ENCODE peak calls at places on chromosomes 2 and 18, in five cellular contexts. B, S, Q, G and R are unnamed samples.

GRCh38 chr2:188573453-188573852 is 281.8 kb downstream of the GULP1 start:
- DNase-seq in G (no peak), S (no peak), Q (no peak), B (no peak), R (no peak)

GRCh38 chr2:174341301-174341994 is 6.7 kb downstream of the SP9 start:
- DNase-seq in B (peak; percentile 92), S (peak; percentile 97), Q (peak; percentile 58), G (peak; percentile 67), R (peak; percentile 30)

GRCh38 chr2:239302083-239302807 is 98.6 kb downstream of the HDAC4 start:
- DNase-seq in S (no peak), B (no peak), Q (no peak), G (no peak), R (no peak)

GRCh38 chr2:12173271-12173942 is 427.0 kb downstream of the LPIN1 start:
- DNase-seq in B (no peak), Q (no peak), S (no peak), G (no peak), R (no peak)

GRCh38 chr18:78696698-78697435 is 282.8 kb upstream of the SALL3 start:
- DNase-seq in Q (no peak), G (no peak), B (no peak), S (no peak), R (no peak)

GRCh38 chr2:104863229-104863584 is 9.3 kb downstream of the POU3F3 start:
- DNase-seq in B (no peak), Q (no peak), S (no peak), G (no peak), R (no peak)

GRCh38 chr2:120367649-120368048 is 21.7 kb downstream of the INHBB start:
- DNase-seq in Q (no peak), B (no peak), S (no peak), G (no peak), R (no peak)

GRCh38 chr18:77063256-77063655 is 69.3 kb downstream of the MBP start:
- DNase-seq in Q (no peak), S (no peak), B (no peak), G (no peak), R (peak; percentile 69)

GRCh38 chr2:238591732-238592131 is 165.0 kb downstream of the ASB1 start:
- DNase-seq in B (no peak), Q (no peak), G (no peak), S (no peak), R (no peak)

GRCh38 chr2:643334-643733 is 33.9 kb downstream of the TMEM18 start:
- DNase-seq in G (no peak), S (peak; percentile 34), Q (no peak), B (no peak), R (no peak)

GRCh38 chr2:205706769-205707375 is 24.6 kb downstream of the NRP2 start:
- DNase-seq in Q (no peak), B (no peak), S (no peak), G (no peak), R (peak; percentile 84)

GRCh38 chr2:167333245-167333644 is 445.0 kb downstream of the XIRP2 start:
- DNase-seq in S (no peak), B (no peak), G (no peak), Q (no peak), R (no peak)

GRCh38 chr2:167336213-167336612 is 447.9 kb downstream of the XIRP2 start:
- DNase-seq in Q (no peak), S (no peak), B (no peak), G (no peak), R (no peak)

GRCh38 chr2:167332358-167332757 is 444.1 kb downstream of the XIRP2 start:
- DNase-seq in G (no peak), B (no peak), Q (no peak), S (no peak), R (no peak)

GRCh38 chr2:167334343-167334742 is 446.1 kb downstream of the XIRP2 start:
- DNase-seq in S (no peak), Q (no peak), G (no peak), B (no peak), R (no peak)

DNA sequence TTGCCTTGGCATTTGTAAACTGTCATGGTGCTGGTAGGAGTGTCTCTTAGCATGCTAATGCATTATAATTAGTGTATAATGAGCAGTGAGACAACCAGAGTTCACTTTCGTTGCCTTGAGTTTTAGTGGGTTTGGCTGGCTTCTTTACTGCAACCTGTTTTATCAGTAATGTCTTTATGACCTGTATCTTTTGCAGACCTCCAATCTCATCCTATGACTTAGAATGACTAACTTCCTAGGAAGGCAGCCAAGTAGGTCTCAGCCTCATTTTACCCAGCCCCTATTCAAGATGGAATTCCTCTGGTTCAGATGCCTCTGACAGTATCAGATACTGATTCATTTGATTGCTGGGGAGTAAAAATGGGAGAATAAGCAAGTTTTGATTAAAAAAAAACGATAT is 447.3 kb downstream of the XIRP2 start:
- DNase-seq in S (no peak), G (no peak), Q (no peak), B (no peak), R (no peak)
- TF ChIP-seq ATF3 in S (no peak), G (no peak), Q (no peak), B (no peak), R (no peak)

GRCh38 chr2:161971532-161971931 is 102.5 kb downstream of the DPP4 start:
- DNase-seq in S (no peak), G (no peak), B (no peak), Q (no peak), R (no peak)

GRCh38 chr2:161964070-161964645 is 109.9 kb downstream of the DPP4 start:
- DNase-seq in S (no peak), G (no peak), Q (no peak), B (no peak), R (no peak)

GRCh38 chr2:161961046-161961445 is 113.0 kb downstream of the DPP4 start:
- DNase-seq in G (no peak), S (no peak), B (no peak), Q (no peak), R (no peak)

GRCh38 chr2:161965994-161966393 is 108.0 kb downstream of the DPP4 start:
- DNase-seq in S (no peak), B (no peak), G (no peak), Q (no peak), R (no peak)
- TF ChIP-seq ATF3 in S (no peak), B (no peak), G (no peak), Q (no peak), R (no peak)

DNA sequence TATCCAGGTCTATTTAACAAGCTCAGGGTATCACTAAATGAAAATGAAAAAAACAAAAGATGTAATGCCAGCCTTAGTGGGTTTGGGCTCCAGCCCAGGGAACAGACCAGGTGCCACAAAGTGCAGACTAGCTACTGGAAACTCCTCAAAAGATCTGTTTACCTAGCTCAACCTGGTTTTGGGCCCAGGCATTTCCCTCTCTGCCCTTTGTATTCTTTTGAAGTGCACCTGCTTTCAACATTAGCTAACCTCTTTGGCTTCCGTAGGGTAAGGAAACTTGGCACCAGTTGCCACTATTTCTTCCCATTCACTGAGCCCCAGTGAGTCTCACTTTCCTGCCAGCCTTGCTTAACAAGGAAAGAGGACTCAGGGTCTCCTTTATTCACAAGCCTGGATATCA is 123.6 kb upstream of the CDCA7 start:
- DNase-seq in G (peak; percentile 24), B (no peak), Q (no peak), S (no peak), R (no peak)
- TF ChIP-seq ATF3 in G (no peak), B (no peak), Q (no peak), S (no peak), R (no peak)

GRCh38 chr2:15391771-15392170 is 169.4 kb downstream of the NBAS start:
- DNase-seq in G (no peak), B (no peak), Q (no peak), S (no peak), R (no peak)
- TF ChIP-seq ATF3 in G (no peak), B (no peak), Q (no peak), S (no peak), R (no peak)

GRCh38 chr2:236608710-236609109 is 39.1 kb downstream of the ACKR3 start:
- DNase-seq in S (no peak), Q (no peak), G (no peak), B (no peak), R (no peak)

GRCh38 chr2:236608308-236608564 is 38.6 kb downstream of the ACKR3 start:
- DNase-seq in B (no peak), G (no peak), S (no peak), Q (no peak), R (no peak)

GRCh38 chr2:236606023-236606422 is 36.4 kb downstream of the ACKR3 start:
- DNase-seq in Q (no peak), B (no peak), G (no peak), S (no peak), R (no peak)

GRCh38 chr2:236604971-236605734 is 35.5 kb downstream of the ACKR3 start:
- DNase-seq in Q (no peak), B (no peak), G (no peak), S (no peak), R (no peak)

GRCh38 chr2:236607471-236608307 is 38.1 kb downstream of the ACKR3 start:
- DNase-seq in G (no peak), S (no peak), B (no peak), Q (no peak), R (no peak)
- TF ChIP-seq ATF3 in G (no peak), S (no peak), B (no peak), Q (no peak), R (no peak)

GRCh38 chr2:160426604-160427003 is 67.0 kb downstream of the RBMS1 start:
- DNase-seq in S (no peak), G (no peak), B (no peak), Q (no peak), R (no peak)
- TF ChIP-seq ATF3 in S (no peak), G (no peak), B (no peak), Q (no peak), R (no peak)

GRCh38 chr18:59718108-59719057 is 21.2 kb upstream of the CCBE1 start:
- DNase-seq in Q (no peak), B (no peak), G (no peak), S (no peak), R (no peak)
- TF ChIP-seq ATF3 in Q (no peak), B (no peak), G (no peak), S (no peak), R (no peak)

DNA sequence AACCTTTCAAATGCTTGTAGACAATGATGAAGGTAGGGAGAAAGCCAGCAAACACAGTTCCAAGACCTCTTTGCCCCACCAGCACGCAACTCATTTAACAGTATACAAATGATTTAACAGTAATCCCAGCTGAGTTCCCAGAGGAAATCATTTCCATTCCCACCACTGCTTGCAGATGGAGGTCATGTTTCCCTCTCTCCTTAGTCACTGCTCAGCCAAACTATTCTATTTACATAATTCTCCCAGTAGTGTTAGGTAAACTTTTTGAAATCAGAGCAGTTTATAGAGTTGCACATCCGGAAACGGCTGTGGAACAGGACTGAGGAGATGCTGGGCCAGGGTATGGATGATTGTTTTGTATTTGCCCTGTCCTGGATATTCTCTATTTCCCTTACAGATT is 328.5 kb downstream of the FIGN start:
- DNase-seq in B (no peak), Q (no peak), G (no peak), S (no peak), R (no peak)
- TF ChIP-seq ATF3 in B (no peak), Q (no peak), G (no peak), S (no peak), R (no peak)

GRCh38 chr2:157761520-157761919 is 114.6 kb downstream of the ACVR1 start:
- DNase-seq in G (no peak), S (no peak), B (no peak), Q (no peak), R (no peak)
- TF ChIP-seq ATF3 in G (no peak), S (no peak), B (no peak), Q (no peak), R (no peak)